ENCODE peak calls at places on chromosomes 3 and 15, in nine cellular contexts. D is Right ventricle myocardium superior, K is HuH-7, Y is Daoy, L is GM19239, Q is NCI-H2081, F is foreskin fibroblast, X is IMR-90, W is iPS DF 6.9. V is an unnamed sample.

GRCh38 chr3:188437921-188438320 is 284.0 kb downstream of the LPP start:
- DNase-seq in Q (no peak), F (no peak), D (no peak), W (no peak), Y (peak), L (no peak), K (no peak), X (peak), V (no peak)

GRCh38 chr15:40511472-40512133 is 40.8 kb downstream of the CHST14 start:
- DNase-seq in X (no peak), Q (no peak), Y (peak), F (peak), K (peak), D (peak), L (peak), W (no peak), V (peak)

GRCh38 chr3:133038089-133038730 is at the start of gene TMEM108:
- DNase-seq in L (no peak), F (peak), Y (peak), Q (peak), K (no peak), D (peak), X (peak), W (peak), V (peak)

GRCh38 chr3:112773864-112774263 is 72.8 kb downstream of the CD200R1L start:
- DNase-seq in D (no peak), X (no peak), F (no peak), W (no peak), K (no peak), Y (peak), Q (no peak), L (no peak), V (no peak)

GRCh38 chr3:172346161-172346560 is 102.1 kb downstream of the GHSR start:
- DNase-seq in X (no peak), F (no peak), Q (no peak), K (no peak), D (no peak), L (no peak), Y (no peak), W (no peak), V (no peak)

GRCh38 chr3:114121996-114122709 is 56.7 kb downstream of the DRD3 start:
- DNase-seq in X (peak), Y (peak), L (no peak), F (peak), Q (peak), D (no peak), K (no peak), W (no peak), V (no peak)

GRCh38 chr3:169244119-169244864 is 419.2 kb downstream of the MECOM start:
- DNase-seq in F (peak), Q (no peak), Y (peak), X (no peak), W (no peak), D (no peak), L (no peak), K (no peak), V (no peak)

GRCh38 chr3:31725568-31725967 is 192.8 kb downstream of the STT3B start:
- DNase-seq in Y (no peak), K (no peak), L (no peak), F (no peak), X (no peak), D (no peak), Q (no peak), W (no peak), V (no peak)

GRCh38 chr3:142218703-142219102 is 6.7 kb downstream of the GK5 start:
- DNase-seq in L (no peak), W (no peak), F (no peak), Q (no peak), Y (no peak), D (no peak), K (no peak), X (peak), V (no peak)

GRCh38 chr3:8713901-8714759 is 19.5 kb upstream of the CAV3 start:
- DNase-seq in F (no peak), Y (peak), L (peak), X (no peak), K (peak), W (peak), Q (no peak), D (no peak), V (peak)

GRCh38 chr15:68411735-68412134 is 20.2 kb downstream of the ITGA11 start:
- DNase-seq in Q (no peak), D (no peak), Y (no peak), L (no peak), W (no peak), F (no peak), K (no peak), X (no peak), V (no peak)

GRCh38 chr3:176505878-176506621 is 691.2 kb downstream of the TBL1XR1 start:
- DNase-seq in Y (no peak), F (no peak), L (no peak), X (no peak), K (no peak), Q (no peak), D (no peak), W (peak), V (no peak)